ENCODE peak calls at places on chromosomes 12 and 14, in four cellular contexts. T is stomach; M is CD4-positive, CD25-positive, alpha-beta regulatory T cell; Y is A673. C is an unnamed sample. For H3K4me1 and H3K9me3, the result is how much of the 10 kb centered on the place peaks cover.

GRCh38 chr14:99136047-99136400 is 136.0 kb downstream of the BCL11B start:
- DNase-seq in M (no peak), Y (no peak), T (peak), C (peak)

GRCh38 chr12:47855502-47855901 is 35.8 kb upstream of the HDAC7 start:
- DNase-seq in T (no peak), M (no peak), Y (no peak), C (no peak)

GRCh38 chr14:54782803-54783659 is 119.6 kb downstream of the GCH1 start:
- DNase-seq in T (no peak), Y (no peak), M (no peak), C (no peak)

GRCh38 chr14:103775506-103775905 is 59.9 kb downstream of the ZFYVE21 start:
- DNase-seq in M (no peak), Y (peak), T (no peak), C (peak)

GRCh38 chr14:69291891-69292586 is 32.1 kb downstream of the GALNT16 start:
- DNase-seq in M (no peak), T (no peak), Y (no peak), C (no peak)

GRCh38 chr14:79118291-79118690 is 948.1 kb downstream of the NRXN3 start:
- DNase-seq in T (no peak), M (no peak), Y (no peak), C (no peak)

GRCh38 chr12:39764944-39765560 is 145.4 kb upstream of the ABCD2 start:
- DNase-seq in Y (peak), T (no peak), M (peak), C (no peak)

GRCh38 chr12:16605666-16606116 is 271 bp downstream of the LMO3 start:
- DNase-seq in Y (peak), M (no peak), T (no peak), C (no peak)

GRCh38 chr12:6053541-6053940 is 70.9 kb downstream of the VWF start:
- DNase-seq in M (no peak), Y (no peak), T (no peak), C (no peak)

GRCh38 chr12:77742631-77743030 is 88.1 kb upstream of the NAV3 start:
- DNase-seq in Y (no peak), T (no peak), M (no peak), C (no peak)

GRCh38 chr12:51482808-51483532 is 58.3 kb downstream of the SLC4A8 start:
- DNase-seq in M (peak), T (no peak), Y (peak), C (no peak)
- H3K4me1 ChIP-seq in M (under half), T (under half), Y (under half), C (under half)

GRCh38 chr12:57655541-57656240 is 22.7 kb upstream of the B4GALNT1 start:
- DNase-seq in T (no peak), Y (no peak), M (no peak), C (no peak)

GRCh38 chr12:57657744-57658143 is 24.7 kb upstream of the B4GALNT1 start:
- DNase-seq in T (peak), M (no peak), Y (peak), C (no peak)

GRCh38 chr12:57658890-57659289 is 25.9 kb upstream of the B4GALNT1 start:
- DNase-seq in T (no peak), Y (no peak), M (no peak), C (no peak)

GRCh38 chr12:57666897-57667296 is 27.0 kb upstream of the OS9 start:
- DNase-seq in Y (no peak), M (no peak), T (no peak), C (no peak)

DNA sequence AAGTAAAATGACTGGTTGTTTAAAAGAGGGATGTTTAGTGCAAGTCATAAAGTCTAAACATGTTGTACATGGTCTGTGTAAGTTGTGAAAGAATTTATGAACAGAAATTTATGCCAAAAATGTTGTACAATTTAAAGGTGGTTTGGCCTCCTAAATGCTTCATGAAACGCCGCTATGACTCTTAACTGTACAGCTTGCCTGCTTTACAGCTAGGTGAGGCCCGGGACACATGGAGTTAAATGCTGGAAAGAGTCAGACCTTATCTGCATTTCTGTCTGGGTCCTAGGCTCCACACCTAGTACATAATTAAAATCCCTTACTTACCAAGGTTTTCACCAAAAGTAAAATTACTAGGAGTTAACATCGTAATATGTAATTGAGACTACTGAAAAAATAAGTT is 28.4 kb upstream of the B4GALNT1 start:
- DNase-seq in Y (no peak), M (no peak), T (no peak), C (no peak)
- H3K9me3 ChIP-seq in Y (under half), M (under half), T (under half), C (under half)

GRCh38 chr12:24821691-24822090 is 127.2 kb downstream of the BCAT1 start:
- DNase-seq in M (no peak), Y (no peak), T (no peak), C (no peak)
- H3K4me1 ChIP-seq in M (under half), Y (under half), T (under half), C (under half)

GRCh38 chr14:61877768-61878167 is 115.5 kb downstream of the SNAPC1 start:
- DNase-seq in M (no peak), T (no peak), Y (no peak), C (no peak)
- H3K9me3 ChIP-seq in M (under half), T (under half), Y (under half), C (under half)

DNA sequence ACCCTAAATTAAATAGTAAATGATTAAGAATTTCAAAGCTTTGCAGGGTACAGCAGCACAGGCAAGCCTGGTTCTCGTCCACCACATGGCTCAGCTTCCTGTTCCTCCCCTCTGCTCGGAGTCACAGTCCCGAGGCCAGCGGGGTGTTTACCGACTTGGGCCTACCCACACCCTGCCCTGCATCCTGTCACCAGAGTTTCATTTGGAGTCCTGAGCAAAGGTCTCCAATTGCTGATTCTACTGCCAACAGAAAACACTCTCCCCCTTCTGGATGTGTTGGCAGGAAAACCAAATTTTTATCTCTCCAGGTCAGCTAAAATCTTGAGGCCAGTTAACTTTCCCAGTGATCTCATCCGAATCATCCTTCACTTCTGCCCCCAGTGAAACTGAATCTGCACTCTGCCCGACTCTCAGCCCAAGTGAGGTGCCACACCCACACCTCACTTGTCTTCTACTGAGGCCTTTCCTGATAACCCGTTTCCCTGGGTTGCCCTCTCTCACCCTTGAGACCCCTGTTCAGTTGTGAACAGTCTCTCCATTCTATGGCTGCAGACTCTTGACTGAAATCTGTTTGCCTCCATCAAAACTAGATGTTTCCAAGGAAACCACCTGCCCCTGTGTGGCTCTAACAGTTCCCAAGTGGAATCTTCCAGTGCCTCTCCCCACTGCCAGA is 71.2 kb downstream of the VCPKMT start:
- DNase-seq in M (peak), Y (no peak), T (peak), C (peak)
- H3K4me1 ChIP-seq in M (half or more), Y (under half), T (under half), C (under half)